ENCODE peak calls at places on chromosome 4, in seven cellular contexts. G, O, I, Z, X, R and B are unnamed samples.

GRCh38 chr4:27684501-27685077 is 823.9 kb downstream of the STIM2 start:
- DNase-seq in Z (peak; percentile 8), G (peak; percentile 73), R (peak; percentile 79), X (no peak), I (peak; percentile 8), O (peak; percentile 69), B (peak; percentile 53)

GRCh38 chr4:155419266-155419665 is 42.5 kb upstream of the MAP9 start:
- DNase-seq in O (no peak), Z (no peak), I (peak; percentile 45), G (no peak), X (no peak), R (no peak), B (peak; percentile 18)

GRCh38 chr4:182145360-182145905 is 97.8 kb upstream of the TENM3 start:
- DNase-seq in I (no peak), Z (no peak), G (no peak), X (no peak), O (no peak), R (no peak), B (no peak)

GRCh38 chr4:81499840-81500239 is 28.1 kb upstream of the RASGEF1B start:
- DNase-seq in G (no peak), X (no peak), O (no peak), I (no peak), Z (no peak), R (peak; percentile 7), B (no peak)

GRCh38 chr4:189278559-189279165 is 662.0 kb upstream of the FRG1 start:
- DNase-seq in O (no peak), R (no peak), X (no peak), G (no peak), Z (no peak), I (no peak), B (no peak)

GRCh38 chr4:88033309-88033708 is 25.9 kb downstream of the PKD2 start:
- DNase-seq in G (no peak), I (peak; percentile 58), X (no peak), Z (no peak), R (peak; percentile 22), O (peak; percentile 22), B (peak; percentile 36)

GRCh38 chr4:162866565-162866964 is 300.1 kb downstream of the NAF1 start:
- DNase-seq in R (no peak), O (no peak), I (no peak), Z (no peak), G (no peak), X (no peak), B (no peak)

GRCh38 chr4:78002260-78002659 is 54.9 kb upstream of the FRAS1 start:
- DNase-seq in X (no peak), O (no peak), G (no peak), Z (no peak), R (no peak), I (no peak), B (peak; percentile 5)

GRCh38 chr4:79455216-79455615 is 47.2 kb upstream of the GK2 start:
- DNase-seq in O (no peak), Z (no peak), X (no peak), I (no peak), G (no peak), R (no peak), B (no peak)

GRCh38 chr4:3403104-3403906 is 38.5 kb upstream of the HGFAC start:
- DNase-seq in I (no peak), G (no peak), O (no peak), R (no peak), Z (no peak), X (no peak), B (no peak)

GRCh38 chr4:165971941-165972340 is 98.9 kb downstream of the TLL1 start:
- DNase-seq in G (no peak), Z (no peak), O (no peak), R (no peak), I (no peak), X (no peak), B (no peak)

GRCh38 chr4:119525005-119525749 is 103.4 kb downstream of the PDE5A start:
- DNase-seq in O (no peak), R (no peak), G (no peak), Z (peak; percentile 33), I (peak; percentile 78), X (no peak), B (peak; percentile 75)

GRCh38 chr4:52507774-52508173 is 151.3 kb downstream of the USP46 start:
- DNase-seq in I (no peak), O (no peak), R (no peak), Z (no peak), X (no peak), G (peak; percentile 29), B (no peak)

GRCh38 chr4:142567620-142568451 is 278.3 kb downstream of the INPP4B start:
- DNase-seq in I (peak; percentile 41), Z (no peak), O (no peak), G (no peak), R (no peak), X (no peak), B (no peak)

GRCh38 chr4:47465008-47465407 is 1.5 kb upstream of the COMMD8 start:
- DNase-seq in O (no peak), I (no peak), X (no peak), R (no peak), Z (no peak), G (no peak), B (no peak)